ENCODE peak calls at places on chromosomes 6 and 20, in five cellular contexts. C is HepG2, I is H1, O is K562, M is GM12878. Z is an unnamed sample.

GRCh38 chr6:89284081-89284480 is 31.0 kb downstream of the GABRR2 start:
- DNase-seq in C (no peak), M (no peak), I (no peak), O (no peak), Z (no peak)

GRCh38 chr6:160445130-160445529 is 97.0 kb downstream of the SLC22A3 start:
- DNase-seq in I (no peak), C (no peak), M (no peak), O (no peak), Z (no peak)

GRCh38 chr6:119318176-119318575 is 31.4 kb downstream of the MAN1A1 start:
- DNase-seq in I (no peak), C (no peak), O (no peak), M (no peak), Z (no peak)

GRCh38 chr20:1204061-1204460 is 807 bp downstream of the C20orf202 start:
- DNase-seq in C (no peak), O (no peak), I (no peak), M (no peak), Z (no peak)

GRCh38 chr6:137863126-137863996 is 3.7 kb upstream of the TNFAIP3 start:
- DNase-seq in M (no peak), C (peak), O (peak), I (no peak), Z (no peak)

GRCh38 chr6:20202070-20202658 is 10.1 kb downstream of the MBOAT1 start:
- DNase-seq in O (peak), I (no peak), C (peak), M (peak), Z (no peak)

GRCh38 chr6:2505624-2506023 is 245.1 kb downstream of the MYLK4 start:
- DNase-seq in O (peak), I (no peak), M (no peak), C (no peak), Z (peak)

GRCh38 chr6:137849076-137849708 is 17.9 kb upstream of the TNFAIP3 start:
- DNase-seq in I (no peak), O (no peak), C (no peak), M (no peak), Z (no peak)

GRCh38 chr6:38856490-38856889 is 141.4 kb downstream of the DNAH8 start:
- DNase-seq in O (no peak), I (no peak), C (no peak), M (no peak), Z (no peak)
- TF ChIP-seq ATF2 in O (no peak), I (no peak), C (no peak), M (no peak), Z (no peak)

GRCh38 chr20:3671986-3672863 is 9.0 kb upstream of the GFRA4 start:
- DNase-seq in O (no peak), C (no peak), M (no peak), I (no peak), Z (peak)
- TF ChIP-seq CTCF in O (no peak), C (peak), M (no peak), I (peak), Z (no peak)

GRCh38 chr6:444653-445275 is 53.2 kb downstream of the IRF4 start:
- DNase-seq in M (no peak), O (no peak), I (no peak), C (no peak), Z (no peak)
- TF ChIP-seq ATF2 in M (no peak), O (no peak), I (no peak), C (no peak), Z (no peak)

GRCh38 chr6:52284460-52285173 is at the start of gene MCM3:
- DNase-seq in O (peak), C (peak), M (peak), I (peak), Z (peak)
- TF ChIP-seq CTCF in O (no peak), C (peak), M (peak), I (no peak), Z (no peak)

DNA sequence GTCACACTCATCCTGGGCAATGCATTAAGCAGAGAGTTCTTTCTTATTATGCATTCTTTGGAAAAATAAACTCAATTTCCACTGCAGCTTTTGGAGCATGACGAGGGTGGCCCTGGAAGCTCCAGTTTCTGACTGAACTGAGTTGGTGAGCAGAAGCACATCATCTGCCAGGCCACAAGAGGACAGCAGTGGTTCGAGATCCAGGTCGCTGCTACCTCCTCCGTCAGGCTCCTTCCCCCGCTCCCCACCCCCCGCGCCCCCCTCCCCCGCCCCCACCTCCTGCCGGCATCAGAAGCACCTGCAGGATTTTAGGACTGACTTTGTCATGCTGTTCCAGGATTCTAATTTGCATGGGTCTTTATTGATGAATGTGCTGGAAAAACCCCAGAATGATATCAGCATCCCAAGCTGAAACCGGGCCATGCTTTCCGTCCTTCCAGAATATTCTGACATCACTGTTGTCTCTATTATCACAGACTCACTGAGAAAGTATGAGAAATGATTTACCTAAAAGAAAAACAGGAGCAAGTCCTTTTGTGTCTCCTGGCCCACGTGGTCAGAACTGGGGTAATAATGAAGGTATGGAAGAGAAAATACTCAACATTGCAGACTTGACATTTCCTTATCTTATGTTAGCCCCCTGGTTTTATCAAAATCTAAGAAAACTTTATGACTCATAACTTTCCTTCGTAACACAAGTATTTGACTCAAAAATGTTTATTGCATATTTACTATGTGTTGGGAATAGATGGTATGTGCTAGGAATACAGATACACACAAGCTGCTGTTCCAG is 220.1 kb upstream of the EXOC2 start:
- DNase-seq in C (peak), M (no peak), I (peak), O (peak), Z (peak)
- TF ChIP-seq ATF2 in C (no peak), M (no peak), I (no peak), O (no peak), Z (no peak)

GRCh38 chr20:42678895-42679294 is 510.8 kb downstream of the PTPRT start:
- DNase-seq in O (peak), C (peak), M (no peak), I (peak), Z (peak)
- TF ChIP-seq CTCF in O (peak), C (peak), M (peak), I (peak), Z (peak)

GRCh38 chr20:19546648-19547047 is 211.4 kb upstream of the RIN2 start:
- DNase-seq in O (no peak), M (no peak), I (no peak), C (no peak), Z (no peak)
- TF ChIP-seq ATF2 in O (no peak), M (no peak), I (no peak), C (no peak), Z (no peak)

DNA sequence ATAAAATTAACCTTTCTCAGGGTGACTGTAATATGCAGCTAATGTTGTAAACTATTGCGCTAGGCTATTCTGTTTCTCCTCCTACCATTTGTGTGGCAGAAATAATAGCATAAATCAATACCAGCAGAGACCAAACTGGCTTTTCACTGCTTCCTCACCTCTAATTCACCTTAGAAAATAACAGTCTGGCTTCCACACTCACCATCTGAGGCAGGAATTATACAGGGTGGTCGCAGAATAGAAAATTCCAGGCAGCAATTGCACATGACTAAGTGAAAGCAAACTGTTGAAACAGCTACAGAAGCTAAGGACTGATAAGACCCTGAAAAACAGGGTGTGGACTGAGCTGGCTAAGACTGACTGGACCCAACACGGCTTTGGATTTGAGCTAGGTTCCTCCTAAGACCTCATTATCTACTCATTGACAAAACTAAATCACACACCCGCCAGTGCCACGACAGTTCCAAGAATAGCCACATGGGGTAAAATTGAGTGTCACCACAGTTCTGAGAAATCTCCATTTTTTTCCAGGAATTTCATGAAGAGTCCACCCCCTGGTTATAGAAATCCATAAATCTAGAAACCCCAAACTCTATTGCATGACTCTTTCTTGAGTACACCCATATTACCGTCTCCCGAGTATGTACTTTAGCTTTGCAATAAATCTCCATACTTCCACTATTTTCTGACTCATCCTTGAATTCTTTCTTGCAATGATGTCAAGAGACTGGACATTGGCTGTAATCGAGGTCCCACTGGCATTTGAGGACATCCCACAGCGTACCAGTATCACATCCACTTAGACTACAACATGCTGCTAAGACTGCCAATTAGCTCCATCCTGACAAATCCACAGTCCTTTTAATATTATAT is 60.9 kb upstream of the KCNQ5 start:
- DNase-seq in I (no peak), O (peak), C (no peak), M (no peak), Z (no peak)
- TF ChIP-seq CTCF in I (peak), O (no peak), C (no peak), M (no peak), Z (no peak)

GRCh38 chr6:153436346-153436745 is 305.3 kb upstream of the RGS17 start:
- DNase-seq in C (no peak), O (no peak), I (no peak), M (no peak), Z (peak)

GRCh38 chr6:153437193-153437592 is 306.1 kb upstream of the RGS17 start:
- DNase-seq in M (no peak), C (no peak), I (no peak), O (no peak), Z (no peak)

GRCh38 chr6:153435787-153436186 is 304.7 kb upstream of the RGS17 start:
- DNase-seq in M (no peak), C (no peak), I (no peak), O (no peak), Z (no peak)
- TF ChIP-seq ATF2 in M (no peak), C (no peak), I (no peak), O (no peak), Z (no peak)

GRCh38 chr6:17042422-17043147 is 59.3 kb upstream of the STMND1 start:
- DNase-seq in I (peak), C (peak), O (no peak), M (no peak), Z (peak)
- TF ChIP-seq CTCF in I (peak), C (peak), O (no peak), M (no peak), Z (no peak)